ENCODE peak calls at places on chromosomes 11 and 22, in seven cellular contexts. L is NCI-H524 treated with DMSO at 0.1 percent for 48 hours, Y is M059J, I is omental fat pad, R is NCI-H2081, N is sciatic nerve, K is SK-MEL-5. G is an unnamed sample.

GRCh38 chr22:49662681-49663080 is 165.0 kb downstream of the BRD1 start:
- DNase-seq in K (no peak), R (no peak), N (peak; percentile 54), Y (no peak), I (no peak), L (no peak), G (no peak)

GRCh38 chr11:67585911-67586310 is 2.3 kb downstream of the GSTP1 start:
- DNase-seq in K (no peak), Y (no peak), L (no peak), I (no peak), R (no peak), N (no peak), G (no peak)

GRCh38 chr22:31393890-31394289 is 5.5 kb upstream of the DRG1 start:
- DNase-seq in R (no peak), I (no peak), Y (no peak), K (peak; percentile 9), L (no peak), N (no peak), G (no peak)

GRCh38 chr22:46075764-46076531 is 74.4 kb upstream of the PPARA start:
- DNase-seq in K (peak; percentile 64), N (peak; percentile 64), I (no peak), L (no peak), R (no peak), Y (no peak), G (no peak)

GRCh38 chr22:44147821-44148574 is 32.7 kb upstream of the PARVG start:
- DNase-seq in R (no peak), I (no peak), Y (peak; percentile 12), N (no peak), L (no peak), K (no peak), G (no peak)

GRCh38 chr22:20498913-20499312 is 3.3 kb upstream of the KLHL22 start:
- DNase-seq in L (no peak), R (no peak), N (no peak), I (no peak), K (no peak), Y (no peak), G (no peak)

GRCh38 chr11:1122356-1123002 is 35.3 kb upstream of the MUC5AC start:
- DNase-seq in N (no peak), Y (no peak), R (no peak), K (no peak), I (peak; percentile 6), L (no peak), G (no peak)

GRCh38 chr11:12042215-12042676 is 33.8 kb upstream of the DKK3 start:
- DNase-seq in R (no peak), K (no peak), I (no peak), N (no peak), Y (peak; percentile 98), L (no peak), G (no peak)

GRCh38 chr11:117949062-117949461 is 19.9 kb upstream of the TMPRSS13 start:
- DNase-seq in N (no peak), I (no peak), Y (no peak), R (no peak), K (no peak), L (no peak), G (no peak)

GRCh38 chr22:24230911-24231656 is 13.8 kb downstream of the GGT5 start:
- DNase-seq in L (no peak), I (no peak), N (no peak), Y (no peak), K (peak; percentile 36), R (no peak), G (no peak)

G was measured in thoracic aorta.